ENCODE peak calls at places on chromosomes 4 and X, in five cellular contexts. R is SK-N-SH, C is GM12878, T is H1, V is HCT116. H is an unnamed sample.

GRCh38 chr4:82799006-82799881 is 648 bp upstream of the SCD5 start:
- DNase-seq in R (peak), C (no peak), T (no peak), V (no peak), H (no peak)

GRCh38 chr4:138233313-138233712 is 8.8 kb downstream of the SLC7A11 start:
- DNase-seq in R (no peak), C (no peak), T (no peak), V (no peak), H (no peak)

GRCh38 chr4:185165605-185166063 is 22.6 kb downstream of the SLC25A4 start:
- DNase-seq in R (no peak), C (peak), T (no peak), V (no peak), H (no peak)

GRCh38 chr4:154124539-154125255 is 335.8 kb upstream of the SFRP2 start:
- DNase-seq in R (no peak), C (no peak), T (no peak), V (peak), H (no peak)

GRCh38 chr4:52996261-52997131 is 134.4 kb downstream of the RASL11B start:
- DNase-seq in R (peak), C (no peak), T (no peak), V (no peak), H (no peak)

GRCh38 chr4:182190306-182190705 is 52.9 kb upstream of the TENM3 start:
- DNase-seq in R (no peak), C (no peak), T (no peak), V (no peak), H (no peak)

GRCh38 chr4:52560844-52561280 is 98.2 kb downstream of the USP46 start:
- DNase-seq in R (no peak), C (no peak), T (no peak), V (no peak), H (no peak)

GRCh38 chr4:128322986-128323385 is 35.4 kb upstream of the PGRMC2 start:
- DNase-seq in R (no peak), C (no peak), T (no peak), V (no peak), H (peak)

GRCh38 chr4:60223098-60223497 is 977.0 kb upstream of the ADGRL3 start:
- DNase-seq in R (no peak), C (no peak), T (no peak), V (no peak), H (no peak)

GRCh38 chr4:41832961-41833360 is 84.4 kb upstream of the PHOX2B start:
- DNase-seq in R (no peak), C (no peak), T (no peak), V (no peak), H (no peak)

GRCh38 chrX:42585842-42586621 is 191.9 kb downstream of the PPP1R2C start:
- DNase-seq in R (no peak), C (no peak), T (no peak), V (no peak), H (no peak)

GRCh38 chr4:147831452-147832192 is 99.7 kb downstream of the ARHGAP10 start:
- DNase-seq in R (no peak), C (no peak), T (no peak), V (peak), H (peak)

GRCh38 chrX:68307767-68308166 is 125.5 kb downstream of the OPHN1 start:
- DNase-seq in R (no peak), C (no peak), T (no peak), V (peak), H (no peak)

GRCh38 chr4:66340286-66340893 is 670.1 kb upstream of the EPHA5 start:
- DNase-seq in R (no peak), C (no peak), T (no peak), V (no peak), H (no peak)

GRCh38 chrX:121504148-121504547 is 456.7 kb downstream of the GLUD2 start:
- DNase-seq in R (no peak), C (no peak), T (no peak), V (no peak), H (no peak)

GRCh38 chrX:134761788-134762187 is 103.5 kb upstream of the PLAC1 start:
- DNase-seq in R (peak), C (no peak), T (no peak), V (no peak), H (no peak)

GRCh38 chr4:141890279-141890678 is 253.9 kb downstream of the IL15 start:
- DNase-seq in R (no peak), C (no peak), T (no peak), V (no peak), H (no peak)

GRCh38 chr4:148557793-148558192 is 115.6 kb upstream of the NR3C2 start:
- DNase-seq in R (no peak), C (no peak), T (peak), V (no peak), H (no peak)

GRCh38 chr4:174714393-174715211 is 114.4 kb downstream of the GLRA3 start:
- DNase-seq in R (peak), C (no peak), T (peak), V (peak), H (peak)

GRCh38 chrX:49838374-49838773 is 9.3 kb downstream of the PAGE4 start:
- DNase-seq in R (peak), C (no peak), T (no peak), V (peak), H (no peak)

GRCh38 chr4:41009411-41009810 is 204.9 kb downstream of the APBB2 start:
- DNase-seq in R (no peak), C (no peak), T (no peak), V (no peak), H (no peak)

GRCh38 chr4:183816882-183817509 is 88.1 kb upstream of the STOX2 start:
- DNase-seq in R (no peak), C (no peak), T (no peak), V (no peak), H (no peak)

DNA sequence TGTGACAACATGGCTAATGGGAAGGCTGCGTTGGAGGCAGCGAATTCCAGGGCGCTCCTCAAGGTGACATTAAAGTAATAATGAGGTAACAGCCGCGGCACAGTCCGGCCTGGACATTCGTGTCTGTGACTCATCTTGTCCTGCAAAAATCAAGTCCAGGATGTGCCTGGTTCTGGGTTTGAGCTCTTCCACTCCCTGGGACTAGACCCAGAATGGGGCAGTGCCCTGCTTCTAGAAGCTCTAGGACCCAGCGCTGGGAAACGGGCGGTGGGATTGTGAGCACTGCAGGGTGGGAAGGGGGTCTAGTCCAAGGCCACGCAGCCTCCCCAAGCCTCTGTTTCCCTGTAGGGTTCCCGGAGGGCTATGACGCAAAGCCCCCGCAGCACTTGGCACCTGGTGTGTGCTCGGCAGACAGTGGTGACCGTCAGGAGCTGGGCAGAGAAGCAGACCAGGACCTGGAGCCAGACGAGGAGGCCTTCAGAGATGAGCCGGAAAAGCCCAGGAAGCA is 34.9 kb downstream of the HMX1 start:
- DNase-seq in R (no peak), C (no peak), T (no peak), V (no peak), H (no peak)
- TF ChIP-seq JUND in R (no peak), C (no peak), T (no peak), V (no peak), H (no peak)

GRCh38 chr4:173494013-173494970 is 35.7 kb downstream of the HAND2 start:
- DNase-seq in R (no peak), C (peak), T (peak), V (peak), H (peak)
- TF ChIP-seq JUND in R (no peak), C (no peak), T (peak), V (no peak), H (no peak)

GRCh38 chrX:6954836-6955235 is 192.7 kb upstream of the STS start:
- DNase-seq in R (no peak), C (no peak), T (no peak), V (no peak), H (no peak)
- TF ChIP-seq JUND in R (no peak), C (no peak), T (no peak), V (no peak), H (no peak)

GRCh38 chr4:176043838-176044588 is 21.6 kb upstream of the WDR17 start:
- DNase-seq in R (no peak), C (no peak), T (no peak), V (no peak), H (no peak)
- TF ChIP-seq JUND in R (no peak), C (no peak), T (no peak), V (no peak), H (no peak)

GRCh38 chrX:37075892-37076595 is 67.9 kb downstream of the FAM47C start:
- DNase-seq in R (no peak), C (no peak), T (no peak), V (no peak), H (no peak)
- TF ChIP-seq JUND in R (no peak), C (no peak), T (no peak), V (no peak), H (no peak)

GRCh38 chr4:86036729-86037128 is 323.1 kb downstream of the MAPK10 start:
- DNase-seq in R (no peak), C (no peak), T (no peak), V (no peak), H (peak)
- TF ChIP-seq JUND in R (peak), C (no peak), T (no peak), V (no peak), H (peak)

H was measured in T47D.